ENCODE peak calls at places on chromosomes 16 and 17, in ten cellular contexts. G is AG10803; C is A549; M is CD4-positive, alpha-beta T cell; W is Calu3; I is bronchial epithelial cell; O is dorsolateral prefrontal cortex; U is H9; S is prostate gland; Q is CD8-positive, alpha-beta T cell. H is an unnamed sample.

GRCh38 chr17:68248886-68249872 is 1.3 kb downstream of the AMZ2 start:
- DNase-seq in O (no peak), M (no peak), Q (no peak), W (no peak), S (no peak), G (no peak), I (no peak), U (no peak), C (no peak), H (no peak)

GRCh38 chr17:70422862-70423261 is 253.5 kb downstream of the KCNJ2 start:
- DNase-seq in O (no peak), I (no peak), C (no peak), Q (no peak), G (no peak), S (no peak), W (no peak), U (no peak), M (no peak), H (no peak)

GRCh38 chr17:4944554-4945175 is 3.7 kb downstream of the PFN1 start:
- DNase-seq in M (no peak), U (peak), S (no peak), I (no peak), W (no peak), O (no peak), G (no peak), Q (no peak), C (no peak), H (no peak)

GRCh38 chr16:11877374-11877773 is 26.0 kb upstream of the RSL1D1 start:
- DNase-seq in C (no peak), M (no peak), G (peak), S (no peak), O (no peak), I (no peak), U (no peak), Q (no peak), W (no peak), H (no peak)

GRCh38 chr16:21116148-21116693 is 34.4 kb downstream of the DNAH3 start:
- DNase-seq in O (no peak), M (no peak), Q (no peak), I (no peak), S (no peak), C (no peak), G (peak), U (peak), W (no peak), H (no peak)

GRCh38 chr16:20236890-20237289 is 90.4 kb downstream of the GP2 start:
- DNase-seq in W (no peak), C (no peak), I (no peak), U (no peak), O (no peak), Q (no peak), M (no peak), G (no peak), S (no peak), H (no peak)

GRCh38 chr17:40303009-40303657 is 5.8 kb upstream of the RARA start:
- DNase-seq in G (peak), I (peak), O (no peak), U (no peak), M (no peak), W (peak), Q (no peak), C (peak), S (no peak), H (no peak)

GRCh38 chr17:33013596-33014375 is 22.1 kb downstream of the SPACA3 start:
- DNase-seq in W (no peak), Q (no peak), O (no peak), I (peak), U (peak), C (no peak), M (no peak), G (no peak), S (no peak), H (no peak)

GRCh38 chr16:24689128-24689527 is 40.3 kb upstream of the TNRC6A start:
- DNase-seq in U (peak), O (no peak), I (peak), G (peak), C (peak), W (peak), S (no peak), Q (no peak), M (no peak), H (no peak)

GRCh38 chr16:87829123-87829980 is 40.0 kb downstream of the SLC7A5 start:
- DNase-seq in O (no peak), I (no peak), W (no peak), M (no peak), C (no peak), S (no peak), G (no peak), U (no peak), Q (no peak), H (no peak)

GRCh38 chr17:82586576-82587233 is 61.5 kb downstream of the WDR45B start:
- DNase-seq in I (no peak), S (no peak), Q (no peak), W (no peak), G (no peak), M (no peak), O (no peak), U (no peak), C (no peak), H (no peak)

GRCh38 chr17:29126268-29126923 is 53.8 kb downstream of the MYO18A start:
- DNase-seq in W (no peak), G (no peak), C (no peak), S (no peak), Q (no peak), I (no peak), U (no peak), O (no peak), M (no peak), H (no peak)

GRCh38 chr17:17841620-17842025 is 4.8 kb upstream of the SREBF1 start:
- DNase-seq in U (peak), M (no peak), C (no peak), W (no peak), G (no peak), Q (no peak), I (no peak), S (peak), O (no peak), H (no peak)

GRCh38 chr16:3509470-3509928 is 8.7 kb downstream of the CLUAP1 start:
- DNase-seq in Q (peak), S (no peak), U (peak), G (no peak), W (peak), C (no peak), O (no peak), M (peak), I (peak), H (no peak)

GRCh38 chr16:78500659-78501226 is 401.3 kb downstream of the WWOX start:
- DNase-seq in M (no peak), C (no peak), O (no peak), S (no peak), U (no peak), I (no peak), G (no peak), W (no peak), Q (no peak), H (no peak)

GRCh38 chr16:86680137-86680536 is 101.8 kb downstream of the FOXL1 start:
- DNase-seq in W (no peak), G (peak), U (no peak), Q (no peak), M (no peak), C (no peak), S (no peak), I (peak), O (no peak), H (no peak)

GRCh38 chr16:19639986-19640421 is 78.0 kb downstream of the KNOP1 start:
- DNase-seq in I (no peak), C (no peak), O (no peak), G (no peak), W (no peak), Q (no peak), S (no peak), U (no peak), M (no peak), H (no peak)

GRCh38 chr17:12973496-12974318 is 44.1 kb downstream of the ELAC2 start:
- DNase-seq in I (no peak), S (no peak), W (no peak), C (no peak), O (no peak), G (no peak), Q (no peak), M (no peak), U (peak), H (no peak)

GRCh38 chr17:66165537-66166123 is 26.3 kb downstream of the CEP112 start:
- DNase-seq in O (no peak), S (peak), M (no peak), Q (no peak), W (peak), C (peak), I (peak), G (peak), U (no peak), H (peak)

GRCh38 chr17:6505425-6506142 is 50.8 kb downstream of the PITPNM3 start:
- DNase-seq in M (no peak), U (peak), Q (no peak), O (no peak), W (no peak), C (no peak), G (peak), I (no peak), S (no peak), H (no peak)

GRCh38 chr16:54430491-54431030 is 144.0 kb upstream of the IRX3 start:
- DNase-seq in G (peak), Q (no peak), M (no peak), I (peak), C (no peak), U (no peak), O (no peak), W (no peak), S (no peak), H (no peak)

GRCh38 chr17:17476865-17477467 is at the start of gene MED9:
- DNase-seq in Q (peak), I (peak), G (peak), U (peak), C (peak), O (peak), W (peak), M (peak), S (peak), H (peak)

GRCh38 chr16:69120096-69120664 is 12.2 kb downstream of the CHTF8 start:
- DNase-seq in C (no peak), S (no peak), I (no peak), M (no peak), U (no peak), O (no peak), G (no peak), W (no peak), Q (no peak), H (no peak)

GRCh38 chr17:7988750-7989178 is 13.7 kb upstream of the GUCY2D start:
- DNase-seq in C (peak), W (peak), I (peak), G (peak), U (no peak), M (no peak), S (peak), O (no peak), Q (no peak), H (no peak)

GRCh38 chr17:71803656-71804284 is 317.1 kb upstream of the SOX9 start:
- DNase-seq in O (no peak), W (no peak), S (no peak), M (no peak), U (no peak), C (no peak), Q (no peak), G (no peak), I (no peak), H (no peak)

GRCh38 chr16:12639044-12639443 is 164.6 kb downstream of the CPPED1 start:
- DNase-seq in G (peak), O (no peak), M (no peak), U (no peak), C (no peak), S (no peak), Q (no peak), I (peak), W (no peak), H (no peak)

GRCh38 chr16:81713796-81714195 is 65.3 kb upstream of the PLCG2 start:
- DNase-seq in Q (no peak), S (no peak), M (no peak), W (no peak), I (no peak), O (no peak), G (no peak), U (no peak), C (no peak), H (no peak)

GRCh38 chr17:4583796-4584124 is 569 bp upstream of the SMTNL2 start:
- DNase-seq in S (no peak), O (no peak), M (no peak), I (no peak), Q (no peak), G (no peak), U (peak), C (peak), W (no peak), H (peak)

GRCh38 chr17:28370035-28370743 is at the start of gene VTN:
- DNase-seq in S (no peak), O (no peak), I (no peak), C (peak), Q (no peak), W (peak), M (no peak), G (no peak), U (peak), H (peak)

GRCh38 chr17:74916851-74917199 is 6.2 kb downstream of the USH1G start:
- DNase-seq in W (no peak), Q (no peak), C (no peak), O (no peak), M (no peak), S (no peak), I (no peak), U (peak), G (no peak), H (no peak)

GRCh38 chr17:40168262-40168832 is 8.9 kb upstream of the RAPGEFL1 start:
- DNase-seq in S (peak), O (no peak), C (peak), G (peak), M (no peak), Q (no peak), U (peak), W (peak), I (peak), H (no peak)

GRCh38 chr17:37490638-37491614 is 1.2 kb downstream of the DUSP14 start:
- DNase-seq in I (peak), S (peak), U (peak), G (peak), W (peak), O (peak), C (peak), M (no peak), Q (no peak), H (no peak)

GRCh38 chr17:56754523-56755208 is 79.1 kb downstream of the C17orf67 start:
- DNase-seq in U (no peak), S (no peak), G (peak), I (no peak), M (no peak), W (no peak), Q (no peak), O (no peak), C (peak), H (no peak)

GRCh38 chr17:63685578-63685977 is 14.3 kb downstream of the LIMD2 start:
- DNase-seq in Q (no peak), G (no peak), C (no peak), U (no peak), M (no peak), W (no peak), O (no peak), I (no peak), S (no peak), H (no peak)

GRCh38 chr17:39755550-39756375 is 18.0 kb downstream of the GRB7 start:
- DNase-seq in C (no peak), U (peak), I (no peak), S (no peak), O (no peak), Q (no peak), M (peak), G (peak), W (peak), H (no peak)

GRCh38 chr17:43517615-43518386 is 28.3 kb downstream of the ETV4 start:
- DNase-seq in U (no peak), C (no peak), W (no peak), O (no peak), M (no peak), S (no peak), Q (no peak), I (peak), G (peak), H (no peak)

GRCh38 chr17:19418312-19418992 is 7.4 kb downstream of the RNF112 start:
- DNase-seq in W (peak), S (no peak), I (peak), O (no peak), C (no peak), U (peak), Q (no peak), M (no peak), G (peak), H (no peak)

GRCh38 chr17:19376799-19377198 is 1.5 kb upstream of the MAPK7 start:
- DNase-seq in O (peak), S (no peak), Q (no peak), W (peak), C (no peak), U (no peak), I (peak), M (no peak), G (no peak), H (no peak)

DNA sequence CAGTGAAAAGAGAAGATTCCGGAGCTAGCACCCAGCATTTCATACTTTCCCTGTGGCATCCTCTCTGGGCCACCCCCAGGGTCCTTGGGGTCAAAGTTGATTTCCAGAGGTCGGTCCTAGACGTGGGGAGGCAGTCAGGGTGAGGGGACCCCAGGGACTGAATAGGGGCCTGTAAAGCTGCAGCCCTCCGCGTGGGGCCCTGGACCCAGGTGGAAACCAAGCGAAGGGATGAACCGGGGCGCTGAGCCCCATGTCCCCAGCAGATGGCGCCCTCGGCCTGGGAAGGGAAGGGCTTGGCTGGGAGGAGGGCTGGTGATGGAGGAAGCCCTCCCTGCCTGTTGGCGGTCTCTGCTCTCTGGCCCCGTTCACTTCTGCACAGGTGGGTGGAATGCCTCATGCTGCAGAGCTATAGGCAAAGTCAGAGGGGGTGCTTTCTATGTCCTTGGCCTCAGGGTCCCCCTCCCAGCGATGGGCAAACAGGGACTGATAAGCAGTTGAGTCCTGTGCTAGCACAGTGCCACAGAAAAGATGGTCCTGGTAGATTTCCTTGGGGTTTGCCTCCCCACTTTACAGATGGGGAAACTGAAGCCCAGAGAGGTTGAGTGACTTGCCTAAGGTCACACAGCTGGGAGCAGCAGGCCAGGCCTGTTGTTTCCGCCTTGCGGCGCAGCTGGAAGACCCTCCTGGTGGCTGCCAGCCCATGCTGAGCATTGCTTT is 163.4 kb upstream of the CIBAR2 start:
- DNase-seq in S (peak), U (peak), M (peak), W (peak), C (peak), I (peak), Q (peak), G (peak), O (peak), H (peak)
- TF ChIP-seq CTCF in S (peak), U (peak), M (peak), W (peak), C (peak), I (peak), Q (peak), G (peak), O (peak), H (peak)

GRCh38 chr16:66551362-66551761 is 1.0 kb upstream of the CKLF start:
- DNase-seq in W (peak), O (no peak), Q (no peak), U (peak), S (no peak), M (peak), C (peak), I (no peak), G (peak), H (no peak)

GRCh38 chr16:66547101-66547989 is 2.6 kb downstream of the TK2 start:
- DNase-seq in U (no peak), G (no peak), S (no peak), Q (no peak), W (no peak), M (no peak), O (no peak), C (no peak), I (no peak), H (no peak)

GRCh38 chr16:66548868-66549267 is 1.1 kb downstream of the TK2 start:
- DNase-seq in W (no peak), U (no peak), C (no peak), G (no peak), S (no peak), Q (no peak), I (no peak), M (no peak), O (no peak), H (no peak)

GRCh38 chr16:66548068-66548467 is 1.9 kb downstream of the TK2 start:
- DNase-seq in I (no peak), M (no peak), U (no peak), W (no peak), O (no peak), C (no peak), Q (no peak), G (no peak), S (no peak), H (no peak)

GRCh38 chr16:66549284-66550131 is at the start of gene TK2:
- DNase-seq in U (peak), I (no peak), S (peak), Q (peak), W (peak), M (peak), C (peak), G (peak), O (peak), H (no peak)
- TF ChIP-seq CTCF in U (no peak), I (peak), S (peak), Q (no peak), W (no peak), M (no peak), C (peak), G (peak), O (peak), H (no peak)

GRCh38 chr17:1997146-1997586 is 28.0 kb downstream of the RTN4RL1 start:
- DNase-seq in W (peak), S (peak), G (no peak), Q (no peak), C (peak), I (peak), U (no peak), M (no peak), O (no peak), H (no peak)
- TF ChIP-seq CTCF in W (no peak), S (peak), G (no peak), Q (no peak), C (no peak), I (no peak), U (no peak), M (no peak), O (no peak), H (no peak)

DNA sequence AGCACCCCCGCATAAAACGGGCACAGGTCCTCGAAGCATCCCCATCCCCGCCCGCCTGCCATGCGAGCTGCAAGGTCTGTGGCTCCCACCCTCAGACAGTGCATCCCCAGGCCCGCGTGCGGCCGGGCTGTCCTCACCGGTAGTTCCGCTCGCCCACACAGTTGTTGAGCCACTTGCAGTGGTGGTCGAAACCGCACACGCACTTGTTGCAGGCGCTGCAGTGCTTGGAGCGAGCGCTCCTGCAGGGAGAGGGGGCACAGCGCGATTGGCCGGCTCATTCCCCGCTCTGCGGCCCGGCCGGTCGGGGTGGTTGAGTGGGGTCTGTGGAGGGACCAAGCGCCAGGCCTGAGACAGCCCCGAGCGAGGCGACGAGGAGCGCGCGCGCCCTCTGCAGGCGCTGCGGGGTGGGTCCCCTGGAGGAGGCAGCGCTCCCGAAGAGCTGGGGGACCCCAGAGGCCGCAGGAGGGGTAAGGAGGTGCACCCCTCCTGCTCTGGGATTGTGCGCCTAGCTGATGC is 6.0 kb upstream of the TPPP3 start:
- DNase-seq in U (peak), Q (no peak), O (no peak), C (peak), S (no peak), M (peak), I (no peak), W (peak), G (no peak), H (no peak)
- TF ChIP-seq CTCF in U (peak), Q (peak), O (peak), C (peak), S (peak), M (peak), I (peak), W (peak), G (peak), H (peak)

DNA sequence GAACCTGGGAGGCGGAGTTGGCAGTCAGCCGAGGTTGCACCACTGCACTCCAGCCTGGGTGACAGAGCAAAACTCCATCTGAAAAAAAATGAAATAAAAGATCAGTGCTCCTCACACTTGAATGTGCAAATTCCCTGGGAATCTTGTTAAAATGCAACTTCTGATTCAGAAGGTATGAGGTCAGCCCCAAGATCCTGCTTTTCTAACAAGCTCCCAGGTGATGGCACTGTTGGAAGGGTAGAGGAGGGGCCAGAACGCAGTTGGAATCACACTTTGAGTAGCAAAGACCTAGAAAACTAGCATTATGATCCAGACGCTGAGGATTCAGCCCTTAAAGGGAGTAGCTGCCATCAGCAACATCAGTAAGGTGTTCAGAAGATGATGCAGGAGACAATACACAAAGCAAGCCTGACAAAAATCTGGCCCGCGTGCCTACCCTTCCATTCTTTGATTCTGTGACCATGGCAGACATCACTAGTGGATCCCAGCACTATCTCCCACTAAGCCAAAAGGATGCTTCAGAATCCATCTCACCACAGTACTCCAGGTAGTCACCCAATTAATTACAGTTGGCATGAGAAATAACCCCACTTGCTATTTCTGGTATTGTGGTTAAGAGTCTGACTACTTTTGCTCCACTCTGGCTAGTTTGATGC is 33.1 kb upstream of the MEIOC start:
- DNase-seq in C (no peak), W (no peak), G (peak), S (no peak), M (no peak), Q (no peak), O (no peak), U (no peak), I (no peak), H (no peak)
- TF ChIP-seq CTCF in C (peak), W (no peak), G (no peak), S (no peak), M (no peak), Q (no peak), O (no peak), U (peak), I (no peak), H (peak)

H was measured in D721Med.